ENCODE peak calls at places on chromosomes 7 and 10, in six cellular contexts. One of them, this sample, is unnamed.

GRCh38 chr7:82444220-82445049 is 858 bp upstream of the CACNA2D1 start:
- DNase-seq in substantia nigra: no peak
- DNase-seq in choroid plexus epithelial cell: no peak
- DNase-seq in iPS-NIHi11: peak
- DNase-seq in AG09309: no peak
- DNase-seq in NCI-H2081 treated with DMSO at 0.1 percent for 48 hours: peak
- DNase-seq in this sample: no peak

GRCh38 chr7:44267719-44268413 is 57.5 kb downstream of the CAMK2B start:
- DNase-seq in substantia nigra: no peak
- DNase-seq in choroid plexus epithelial cell: no peak
- DNase-seq in iPS-NIHi11: no peak
- DNase-seq in AG09309: no peak
- DNase-seq in NCI-H2081 treated with DMSO at 0.1 percent for 48 hours: no peak
- DNase-seq in this sample: no peak

GRCh38 chr7:85851571-85852193 is 664.8 kb upstream of the SEMA3D start:
- DNase-seq in substantia nigra: no peak
- DNase-seq in choroid plexus epithelial cell: peak
- DNase-seq in iPS-NIHi11: no peak
- DNase-seq in AG09309: peak
- DNase-seq in NCI-H2081 treated with DMSO at 0.1 percent for 48 hours: peak
- DNase-seq in this sample: peak

GRCh38 chr7:86932038-86932512 is 127.4 kb downstream of the ELAPOR2 start:
- DNase-seq in substantia nigra: no peak
- DNase-seq in choroid plexus epithelial cell: peak
- DNase-seq in iPS-NIHi11: no peak
- DNase-seq in AG09309: peak
- DNase-seq in NCI-H2081 treated with DMSO at 0.1 percent for 48 hours: no peak
- DNase-seq in this sample: peak

GRCh38 chr7:4962872-4963775 is 4.1 kb upstream of the MMD2 start:
- DNase-seq in substantia nigra: no peak
- DNase-seq in choroid plexus epithelial cell: no peak
- DNase-seq in iPS-NIHi11: no peak
- DNase-seq in AG09309: no peak
- DNase-seq in NCI-H2081 treated with DMSO at 0.1 percent for 48 hours: no peak
- DNase-seq in this sample: no peak

GRCh38 chr7:106041140-106041717 is 70.9 kb downstream of the SYPL1 start:
- DNase-seq in substantia nigra: no peak
- DNase-seq in choroid plexus epithelial cell: peak
- DNase-seq in iPS-NIHi11: peak
- DNase-seq in AG09309: no peak
- DNase-seq in NCI-H2081 treated with DMSO at 0.1 percent for 48 hours: no peak
- DNase-seq in this sample: no peak

GRCh38 chr7:129792721-129793120 is 160.0 kb downstream of the UBE2H start:
- DNase-seq in substantia nigra: no peak
- DNase-seq in choroid plexus epithelial cell: peak
- DNase-seq in iPS-NIHi11: no peak
- DNase-seq in AG09309: no peak
- DNase-seq in NCI-H2081 treated with DMSO at 0.1 percent for 48 hours: no peak
- DNase-seq in this sample: no peak

GRCh38 chr10:27658788-27659187 is 86.8 kb downstream of the MKX start:
- DNase-seq in substantia nigra: no peak
- DNase-seq in choroid plexus epithelial cell: no peak
- DNase-seq in iPS-NIHi11: no peak
- DNase-seq in AG09309: no peak
- DNase-seq in NCI-H2081 treated with DMSO at 0.1 percent for 48 hours: no peak
- DNase-seq in this sample: no peak